ENCODE peak calls at places on chromosomes 6 and 20, in nine cellular contexts. I, Q, F, B, A, W, M, V and X are unnamed samples.

GRCh38 chr6:102298066-102298465 is 904.6 kb downstream of the GRIK2 start:
- DNase-seq in M (no peak), F (no peak), W (no peak), V (no peak), A (no peak), B (no peak), I (no peak), Q (no peak), X (no peak)

GRCh38 chr6:68778356-68779020 is 143.4 kb downstream of the ADGRB3 start:
- DNase-seq in V (peak; percentile 79), M (no peak), I (peak; percentile 78), F (no peak), W (peak; percentile 42), A (no peak), B (peak; percentile 69), Q (no peak), X (peak; percentile 53)

GRCh38 chr6:118240878-118241528 is 307.1 kb upstream of the PLN start:
- DNase-seq in B (no peak), I (no peak), M (no peak), A (no peak), F (no peak), Q (no peak), V (no peak), W (no peak), X (no peak)

GRCh38 chr6:144931172-144932035 is 646.3 kb downstream of the UTRN start:
- DNase-seq in M (no peak), W (peak; percentile 34), B (peak; percentile 41), Q (peak; percentile 64), A (no peak), F (no peak), I (peak; percentile 58), V (peak; percentile 64), X (peak; percentile 57)

GRCh38 chr6:170022827-170023619 is 267.9 kb downstream of the DLL1 start:
- DNase-seq in V (no peak), M (no peak), W (no peak), F (no peak), B (no peak), A (no peak), Q (no peak), I (no peak), X (no peak)

GRCh38 chr20:61437280-61438206 is 185.5 kb downstream of the CDH4 start:
- DNase-seq in A (no peak), F (peak; percentile 70), B (peak; percentile 93), I (peak; percentile 95), W (no peak), V (peak; percentile 80), M (no peak), Q (no peak), X (peak; percentile 79)

GRCh38 chr6:43060034-43060754 is 763 bp downstream of the KLC4 start:
- DNase-seq in W (peak; percentile 39), M (no peak), Q (peak; percentile 57), A (no peak), V (peak; percentile 18), I (no peak), F (no peak), B (no peak), X (no peak)

GRCh38 chr6:82363368-82364086 is at the start of gene TPBG:
- DNase-seq in W (peak; percentile 30), Q (peak; percentile 70), A (peak; percentile 47), I (peak; percentile 60), F (peak; percentile 80), M (peak; percentile 63), B (peak; percentile 82), V (peak; percentile 67), X (peak; percentile 93)

GRCh38 chr6:1412908-1413307 is 23.5 kb downstream of the FOXF2 start:
- DNase-seq in A (no peak), Q (no peak), W (no peak), B (no peak), M (no peak), F (no peak), I (no peak), V (no peak), X (no peak)

GRCh38 chr6:37483917-37484785 is 15.5 kb downstream of the CCDC167 start:
- DNase-seq in B (peak; percentile 30), I (peak; percentile 44), M (peak; percentile 81), A (no peak), W (peak; percentile 61), Q (peak; percentile 68), V (peak; percentile 53), F (peak; percentile 52), X (peak; percentile 38)

GRCh38 chr20:51172558-51173428 is 149.9 kb upstream of the KCNG1 start:
- DNase-seq in I (no peak), A (peak; percentile 41), V (no peak), B (no peak), Q (no peak), M (no peak), W (no peak), F (peak; percentile 51), X (no peak)

GRCh38 chr20:5835234-5835845 is 85.1 kb downstream of the SHLD1 start:
- DNase-seq in V (peak; percentile 83), Q (peak; percentile 78), M (peak; percentile 55), B (peak; percentile 70), A (no peak), F (no peak), W (peak; percentile 83), I (peak; percentile 64), X (peak; percentile 77)

GRCh38 chr6:45924763-45925342 is 90.8 kb downstream of the CLIC5 start:
- DNase-seq in A (no peak), B (no peak), M (no peak), I (no peak), W (no peak), Q (no peak), V (no peak), F (no peak), X (no peak)

DNA sequence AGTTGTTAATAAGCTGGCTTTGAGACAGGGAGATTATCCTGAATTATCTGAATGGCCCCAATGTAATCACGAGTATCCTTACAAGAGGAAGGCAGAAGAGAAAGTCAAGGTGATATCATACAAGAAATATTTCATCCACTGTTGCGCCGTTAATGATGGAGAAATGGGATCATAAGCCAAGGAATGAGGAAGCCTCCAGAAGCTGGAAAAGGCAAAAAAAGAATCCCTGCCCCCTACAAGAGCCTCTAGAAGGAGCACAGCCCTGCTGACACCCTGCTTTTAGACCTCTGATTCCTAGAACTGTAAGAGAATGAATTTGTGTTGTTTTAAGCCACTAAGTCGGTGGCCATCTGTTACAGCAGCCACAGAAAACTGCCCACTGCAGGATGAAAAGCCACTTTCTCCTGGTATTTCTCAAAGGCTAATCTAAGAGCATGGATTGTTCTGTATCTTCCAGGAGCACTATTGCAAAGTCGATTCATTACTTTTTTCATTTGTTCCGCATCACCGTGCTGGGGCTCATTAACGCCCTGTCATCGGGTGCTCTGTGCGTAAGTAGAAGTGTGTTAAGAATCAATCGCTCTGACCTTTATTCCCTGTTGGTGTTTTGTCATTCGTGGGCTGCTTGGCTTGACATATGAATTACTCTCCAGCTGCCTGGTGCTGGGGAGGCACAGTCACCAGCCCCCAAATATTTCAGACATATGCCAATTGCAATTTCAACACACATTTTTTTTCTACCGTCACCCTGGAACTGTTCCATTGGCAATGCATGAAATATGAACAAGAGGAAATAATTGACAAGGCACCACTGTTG is 117.0 kb downstream of the PCSK2 start:
- DNase-seq in M (no peak), V (no peak), Q (no peak), W (no peak), I (no peak), A (no peak), B (no peak), F (no peak), X (peak; percentile 48)
- H3K4me3 ChIP-seq in M (no peak overlapping the region), V (no peak overlapping the region), Q (no peak overlapping the region), W (no peak overlapping the region), I (no peak overlapping the region), A (no peak overlapping the region), B (no peak overlapping the region), F (no peak overlapping the region), X (no peak overlapping the region)

DNA sequence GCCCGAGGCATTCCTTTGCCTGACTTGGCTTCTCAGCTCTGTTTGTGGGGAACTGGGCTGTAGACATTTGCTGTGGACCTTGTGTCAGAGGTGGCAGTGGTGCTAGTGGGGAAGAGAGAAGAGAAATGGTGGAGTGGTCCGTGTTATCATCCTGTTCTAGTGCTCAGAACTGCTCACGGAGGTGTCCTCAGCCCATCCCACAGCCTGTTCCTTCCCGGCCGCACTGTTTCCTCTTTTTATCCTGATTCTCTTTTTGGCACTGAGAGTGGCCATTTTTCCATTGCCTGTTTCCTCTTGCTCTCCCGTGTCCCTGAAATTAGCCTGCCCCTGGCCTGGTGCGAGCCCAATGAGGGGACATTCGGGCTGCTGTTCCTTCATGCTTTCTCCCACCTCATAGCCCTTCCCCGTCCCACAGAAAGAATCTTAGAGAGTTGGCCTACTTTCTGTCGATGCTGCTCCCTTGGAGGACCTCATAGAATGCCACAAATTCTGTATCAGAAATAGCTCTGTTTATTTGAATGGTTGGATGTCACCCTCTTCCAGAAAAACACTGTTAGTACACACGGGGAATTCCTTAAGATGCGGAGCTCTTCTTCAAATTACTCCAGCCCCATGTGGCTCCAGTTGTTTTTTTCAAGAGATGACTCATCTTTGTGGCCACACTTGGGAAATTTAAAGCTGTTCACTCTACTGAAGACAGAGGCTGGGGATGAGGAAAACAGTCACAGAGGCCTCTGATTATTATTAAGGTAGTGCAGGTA is 26.1 kb downstream of the FARS2 start:
- DNase-seq in M (no peak), F (no peak), A (no peak), V (peak; percentile 88), Q (no peak), I (peak; percentile 69), B (peak; percentile 82), W (no peak), X (peak; percentile 81)
- H3K4me3 ChIP-seq in M (peak overlapping the region; percentile 3), F (no peak overlapping the region), A (no peak overlapping the region), V (no peak overlapping the region), Q (no peak overlapping the region), I (no peak overlapping the region), B (no peak overlapping the region), W (no peak overlapping the region), X (no peak overlapping the region)

GRCh38 chr20:58177799-58178198 is 50.7 kb downstream of the ANKRD60 start:
- DNase-seq in B (no peak), F (no peak), I (no peak), V (no peak), Q (no peak), A (no peak), M (no peak), W (no peak), X (no peak)

GRCh38 chr20:58182521-58183140 is 45.8 kb downstream of the ANKRD60 start:
- DNase-seq in B (no peak), A (no peak), I (no peak), M (no peak), V (no peak), Q (no peak), F (no peak), W (no peak), X (no peak)

GRCh38 chr20:58175836-58176235 is 52.6 kb downstream of the ANKRD60 start:
- DNase-seq in B (no peak), V (no peak), W (no peak), F (no peak), I (no peak), Q (no peak), M (no peak), A (no peak), X (no peak)

GRCh38 chr20:58179432-58180099 is 48.9 kb downstream of the ANKRD60 start:
- DNase-seq in B (peak; percentile 57), I (peak; percentile 20), M (peak; percentile 71), A (no peak), F (no peak), W (peak; percentile 21), V (peak; percentile 40), Q (peak; percentile 21), X (no peak)

GRCh38 chr20:58179083-58179431 is 49.4 kb downstream of the ANKRD60 start:
- DNase-seq in Q (no peak), W (no peak), M (no peak), V (no peak), A (no peak), F (no peak), B (no peak), I (no peak), X (no peak)
- H3K4me3 ChIP-seq in Q (no peak overlapping the region), W (no peak overlapping the region), M (no peak overlapping the region), V (no peak overlapping the region), A (peak overlapping the region; percentile 23), F (no peak overlapping the region), B (no peak overlapping the region), I (no peak overlapping the region), X (no peak overlapping the region)

GRCh38 chr20:23083553-23084220 is 2.4 kb downstream of the CD93 start:
- DNase-seq in M (no peak), V (no peak), A (no peak), Q (no peak), B (no peak), I (no peak), F (no peak), W (no peak), X (no peak)
- H3K4me3 ChIP-seq in M (peak overlapping the region; percentile 67), V (no peak overlapping the region), A (no peak overlapping the region), Q (peak overlapping the region; percentile 26), B (no peak overlapping the region), I (no peak overlapping the region), F (no peak overlapping the region), W (no peak overlapping the region), X (no peak overlapping the region)